ENCODE peak calls at places on chromosomes 16 and 17, in four cellular contexts. Q is heart right ventricle, R is tibial artery, B is HepG2. U is an unnamed sample.

GRCh38 chr17:44808156-44808555 is 21.9 kb downstream of the GJC1 start:
- DNase-seq in R (no peak), Q (no peak), B (no peak), U (no peak)

GRCh38 chr17:81684442-81684911 is 666 bp downstream of the HGS start:
- DNase-seq in B (peak; percentile 44), Q (no peak), R (peak; percentile 41), U (peak; percentile 30)

GRCh38 chr17:82247175-82247823 is 18.5 kb downstream of the SLC16A3 start:
- DNase-seq in R (no peak), B (no peak), Q (no peak), U (no peak)

GRCh38 chr16:70725912-70726828 is 40.3 kb upstream of the MTSS2 start:
- DNase-seq in R (no peak), B (no peak), Q (peak; percentile 73), U (no peak)

GRCh38 chr16:15484662-15485061 is 50.3 kb downstream of the BMERB1 start:
- DNase-seq in B (peak; percentile 70), R (no peak), Q (no peak), U (no peak)

GRCh38 chr16:88479795-88480760 is 27.0 kb downstream of the ZFPM1 start:
- DNase-seq in R (no peak), B (no peak), Q (no peak), U (no peak)

GRCh38 chr16:86896976-86897375 is 318.6 kb downstream of the FOXL1 start:
- DNase-seq in Q (no peak), B (no peak), R (no peak), U (no peak)

GRCh38 chr17:56173958-56174357 is 20.7 kb downstream of the ANKFN1 start:
- DNase-seq in Q (peak; percentile 9), B (no peak), R (no peak), U (no peak)

GRCh38 chr17:28573521-28573920 is 2.2 kb upstream of the PIGS start:
- DNase-seq in B (no peak), Q (no peak), R (no peak), U (no peak)

GRCh38 chr16:3364774-3365427 is 9.2 kb downstream of the OR2C1 start:
- DNase-seq in R (peak; percentile 66), Q (peak; percentile 88), B (peak; percentile 94), U (peak; percentile 80)

GRCh38 chr17:16987830-16988601 is 16.1 kb upstream of the TNFRSF13B start:
- DNase-seq in Q (peak; percentile 80), B (no peak), R (peak; percentile 82), U (peak; percentile 29)

GRCh38 chr17:45232514-45233422 is 11.1 kb downstream of the FMNL1 start:
- DNase-seq in R (no peak), B (no peak), Q (no peak), U (no peak)

GRCh38 chr17:60390881-60391418 is 983 bp downstream of the USP32 start:
- DNase-seq in Q (peak; percentile 14), R (peak; percentile 28), B (peak; percentile 39), U (peak; percentile 33)

GRCh38 chr17:3963214-3964201 is 729 bp downstream of the ATP2A3 start:
- DNase-seq in R (no peak), Q (no peak), B (no peak), U (peak; percentile 57)

GRCh38 chr17:19645608-19646250 is 2.8 kb upstream of the ALDH3A2 start:
- DNase-seq in R (peak; percentile 29), B (peak; percentile 29), Q (peak; percentile 24), U (peak; percentile 54)

GRCh38 chr17:66420961-66421371 is 118.6 kb downstream of the PRKCA start:
- DNase-seq in B (peak; percentile 55), Q (no peak), R (no peak), U (no peak)

GRCh38 chr16:4691666-4692412 is 1.5 kb upstream of the NUDT16L1 start:
- DNase-seq in B (no peak), R (no peak), Q (no peak), U (no peak)

GRCh38 chr16:69741951-69742904 is 12.5 kb downstream of the NOB1 start:
- DNase-seq in B (no peak), Q (peak; percentile 80), R (peak; percentile 76), U (peak; percentile 92)

GRCh38 chr16:72620853-72621252 is 427.1 kb downstream of the ZFHX3 start:
- DNase-seq in B (no peak), R (no peak), Q (no peak), U (no peak)

GRCh38 chr16:55567382-55567781 is 898 bp downstream of the CAPNS2 start:
- DNase-seq in Q (no peak), B (no peak), R (peak; percentile 22), U (no peak)

GRCh38 chr16:483351-484075 is 44.0 kb upstream of the CAPN15 start:
- DNase-seq in B (no peak), Q (peak; percentile 37), R (no peak), U (no peak)

GRCh38 chr16:16137110-16137509 is 86.2 kb downstream of the ABCC6 start:
- DNase-seq in Q (no peak), R (no peak), B (no peak), U (no peak)

DNA sequence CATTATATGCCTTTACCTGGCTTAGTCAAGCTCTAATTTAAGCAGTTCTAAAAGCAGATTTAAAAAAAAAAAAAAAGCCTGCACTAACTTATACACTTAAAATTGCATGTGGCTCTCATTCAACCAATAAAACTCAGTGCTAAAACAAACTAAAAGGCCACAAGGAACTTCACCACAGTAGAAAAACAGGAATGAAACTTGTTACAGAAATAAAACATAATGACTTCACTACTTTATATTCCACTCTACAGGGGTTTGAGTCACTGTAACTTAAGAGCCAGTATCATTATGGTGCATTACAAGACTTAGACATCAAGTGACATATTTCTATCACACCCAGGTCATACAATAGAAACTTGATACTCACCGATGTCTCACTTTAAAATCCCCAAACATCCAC is 11.1 kb downstream of the CA10 start:
- DNase-seq in Q (no peak), R (no peak), B (no peak), U (no peak)
- H3K27ac ChIP-seq in Q (no peak overlapping the region), R (no peak overlapping the region), B (no peak overlapping the region), U (no peak overlapping the region)

DNA sequence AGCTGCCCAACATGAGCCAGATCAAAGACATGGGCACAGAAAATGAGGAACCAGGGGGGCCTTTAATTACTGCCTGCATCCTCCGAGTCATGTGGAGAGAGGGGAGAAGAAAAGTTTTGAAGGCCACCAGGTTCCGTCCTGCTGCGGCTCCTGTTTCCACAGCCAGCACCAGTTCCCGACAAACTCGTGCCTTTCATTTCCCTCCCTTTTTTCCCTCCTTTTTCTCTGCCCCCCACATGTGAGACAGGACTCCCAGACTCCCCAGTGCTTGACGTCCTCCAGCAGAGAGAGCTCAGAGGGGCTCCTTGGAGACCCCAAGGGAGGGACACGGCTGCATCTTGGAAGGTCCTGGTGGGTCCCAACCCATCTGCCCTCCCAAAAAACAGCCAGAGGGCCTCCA is 168.3 kb downstream of the ZNF423 start:
- DNase-seq in Q (no peak), R (no peak), B (no peak), U (no peak)
- H3K27ac ChIP-seq in Q (no peak overlapping the region), R (no peak overlapping the region), B (no peak overlapping the region), U (no peak overlapping the region)

DNA sequence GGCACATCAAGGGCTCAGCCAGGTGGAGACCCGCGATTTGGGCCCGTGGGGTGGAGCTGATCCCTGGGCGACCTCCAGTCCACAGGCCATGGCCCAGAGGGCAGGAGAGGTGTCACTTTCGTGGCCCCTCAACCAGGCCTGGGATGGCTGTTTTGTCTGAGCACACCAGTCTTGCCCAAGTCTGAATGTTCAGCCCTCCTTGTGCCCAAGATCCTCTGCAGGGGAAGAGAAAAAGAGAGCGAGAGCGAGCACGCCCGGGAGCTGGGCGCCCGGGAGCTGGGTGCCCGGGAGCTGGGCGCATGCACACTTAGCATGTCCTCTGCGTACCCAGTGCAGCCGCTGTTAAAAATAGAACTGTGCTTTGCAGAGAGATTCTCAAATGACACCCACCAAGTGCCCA is 403.4 kb upstream of the TNRC6C start:
- DNase-seq in R (no peak), B (no peak), Q (no peak), U (no peak)
- H3K27ac ChIP-seq in R (no peak overlapping the region), B (no peak overlapping the region), Q (no peak overlapping the region), U (no peak overlapping the region)

GRCh38 chr16:30485818-30486436 is 13.4 kb downstream of the ITGAL start:
- DNase-seq in R (no peak), Q (no peak), B (no peak), U (no peak)

GRCh38 chr16:30478766-30479478 is 6.4 kb downstream of the ITGAL start:
- DNase-seq in B (no peak), Q (no peak), R (no peak), U (no peak)

GRCh38 chr16:30476991-30477390 is 4.4 kb downstream of the ITGAL start:
- DNase-seq in Q (no peak), B (no peak), R (no peak), U (no peak)

GRCh38 chr16:30484887-30485286 is 12.3 kb downstream of the ITGAL start:
- DNase-seq in Q (no peak), B (no peak), R (no peak), U (no peak)

DNA sequence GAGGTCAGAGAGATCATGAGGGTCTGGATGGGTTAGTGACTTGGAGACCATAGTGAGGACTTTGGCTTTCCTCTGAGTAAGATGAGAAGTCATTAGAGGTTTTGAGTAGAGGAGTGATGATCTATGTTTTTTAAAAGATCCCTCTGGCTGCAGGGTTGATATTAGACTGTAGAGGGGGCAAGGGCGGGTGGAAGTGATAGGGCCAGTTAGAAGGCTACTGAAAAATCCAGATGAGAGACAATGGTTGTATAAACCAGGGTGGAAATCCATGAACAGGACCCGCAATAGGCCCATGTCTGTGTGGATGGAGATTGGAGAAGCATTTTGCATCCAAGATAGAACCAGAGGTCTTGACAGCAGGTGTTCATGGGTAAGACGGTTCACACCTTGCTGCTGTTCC is 9.8 kb downstream of the ITGAL start:
- DNase-seq in B (no peak), Q (no peak), R (no peak), U (peak; percentile 25)
- H3K27ac ChIP-seq in B (no peak overlapping the region), Q (no peak overlapping the region), R (no peak overlapping the region), U (no peak overlapping the region)

GRCh38 chr16:57541754-57542435 is 548 bp upstream of the ADGRG5 start:
- DNase-seq in R (no peak), Q (peak; percentile 2), B (no peak), U (no peak)
- H3K27ac ChIP-seq in R (no peak overlapping the region), Q (no peak overlapping the region), B (no peak overlapping the region), U (no peak overlapping the region)

GRCh38 chr17:57501016-57501415 is 244.1 kb downstream of the CCDC182 start:
- DNase-seq in B (no peak), Q (no peak), R (no peak), U (no peak)

GRCh38 chr17:57502696-57503307 is 242.3 kb downstream of the CCDC182 start:
- DNase-seq in B (no peak), R (no peak), Q (no peak), U (no peak)

GRCh38 chr17:57496382-57496781 is 240.1 kb downstream of the MSI2 start:
- DNase-seq in R (no peak), B (no peak), Q (no peak), U (no peak)

GRCh38 chr17:57498443-57498842 is 242.1 kb downstream of the MSI2 start:
- DNase-seq in R (no peak), Q (no peak), B (no peak), U (no peak)

DNA sequence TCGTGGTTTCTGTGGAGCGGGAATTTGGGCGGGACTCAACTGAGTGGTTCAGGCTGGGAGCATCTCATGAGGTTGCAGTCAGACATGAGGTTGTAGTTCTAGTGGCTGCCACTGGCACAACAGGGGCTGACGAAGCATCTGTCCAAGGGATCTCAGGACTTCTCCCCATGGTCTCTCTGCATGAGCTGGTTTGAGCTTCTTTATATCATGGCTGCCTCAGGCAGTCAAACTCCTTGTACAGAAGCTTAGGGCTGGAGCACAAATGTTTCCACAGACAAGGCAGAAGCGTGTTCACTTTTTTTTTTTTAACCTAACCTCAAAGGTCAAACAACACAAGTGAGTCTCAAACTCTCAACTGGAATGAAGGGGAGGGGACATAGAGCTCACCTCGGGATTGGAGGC is 243.3 kb downstream of the MSI2 start:
- DNase-seq in Q (no peak), R (no peak), B (peak; percentile 15), U (no peak)
- H3K27ac ChIP-seq in Q (no peak overlapping the region), R (no peak overlapping the region), B (no peak overlapping the region), U (no peak overlapping the region)

GRCh38 chr17:40026816-40027613 is 11.8 kb downstream of the CSF3 start:
- DNase-seq in Q (peak; percentile 87), R (peak; percentile 76), B (peak; percentile 82), U (peak; percentile 85)
- H3K27ac ChIP-seq in Q (no peak overlapping the region), R (no peak overlapping the region), B (no peak overlapping the region), U (no peak overlapping the region)

U was measured in small intestine.